ENCODE peak calls at places on chromosomes 4 and X, in eight cellular contexts. T is transverse colon, V is ovary, B is A549, Q is heart right ventricle, X is GM23338, H is fibroblast of lung, K is pancreas. C is an unnamed sample. For H3K4me1, the result is how much of the 10 kb centered on the place peaks cover.

GRCh38 chr4:173270312-173271027 is 63.7 kb downstream of the HMGB2 start:
- DNase-seq in T (no peak), V (no peak), B (no peak), Q (no peak), X (no peak), H (peak), K (no peak), C (no peak)

GRCh38 chr4:64756016-64756415 is 346.8 kb upstream of the TECRL start:
- DNase-seq in T (no peak), V (no peak), B (no peak), Q (no peak), X (no peak), H (peak), K (no peak), C (no peak)

GRCh38 chrX:22748093-22748999 is 251.4 kb upstream of the DDX53 start:
- DNase-seq in T (peak), V (no peak), B (peak), Q (peak), X (peak), H (peak), K (no peak), C (peak)

GRCh38 chr4:150578745-150579470 is 3.0 kb upstream of the MAB21L2 start:
- DNase-seq in T (no peak), V (no peak), B (no peak), Q (no peak), X (peak), H (peak), K (no peak), C (no peak)

GRCh38 chr4:132003593-132003992 is 1145.5 kb upstream of the PCDH10 start:
- DNase-seq in T (no peak), V (no peak), B (no peak), Q (no peak), X (no peak), H (no peak), K (no peak), C (no peak)

GRCh38 chr4:184568770-184569169 is 80.5 kb downstream of the CASP3 start:
- DNase-seq in T (no peak), V (no peak), B (no peak), Q (no peak), X (no peak), H (no peak), K (no peak), C (no peak)

GRCh38 chr4:40685300-40685699 is 55.6 kb upstream of the RBM47 start:
- DNase-seq in T (no peak), V (no peak), B (peak), Q (no peak), X (no peak), H (peak), K (no peak), C (no peak)

GRCh38 chr4:15778742-15779231 is 659 bp downstream of the CD38 start:
- DNase-seq in T (peak), V (peak), B (peak), Q (peak), X (peak), H (peak), K (no peak), C (no peak)

GRCh38 chr4:78534286-78534955 is 17.1 kb upstream of the ANXA3 start:
- DNase-seq in T (no peak), V (no peak), B (no peak), Q (no peak), X (no peak), H (peak), K (no peak), C (no peak)

GRCh38 chrX:107741318-107741813 is 34.2 kb downstream of the TSC22D3 start:
- DNase-seq in T (no peak), V (no peak), B (no peak), Q (no peak), X (no peak), H (no peak), K (peak), C (no peak)
- H3K27ac ChIP-seq in T (peak), V (peak), B (peak), Q (peak), X (no peak), H (no peak), K (peak), C (peak)

GRCh38 chr4:113582737-113583136 is 178.8 kb downstream of the CAMK2D start:
- DNase-seq in T (no peak), V (no peak), B (no peak), Q (peak), X (no peak), H (no peak), K (no peak), C (no peak)

GRCh38 chr4:113587156-113587555 is 174.4 kb downstream of the CAMK2D start:
- DNase-seq in T (no peak), V (no peak), B (no peak), Q (no peak), X (no peak), H (no peak), K (no peak), C (no peak)

GRCh38 chr4:113587640-113588275 is 173.8 kb downstream of the CAMK2D start:
- DNase-seq in T (no peak), V (no peak), B (no peak), Q (no peak), X (no peak), H (no peak), K (no peak), C (no peak)

GRCh38 chr4:113586072-113586471 is 175.5 kb downstream of the CAMK2D start:
- DNase-seq in T (no peak), V (no peak), B (no peak), Q (no peak), X (no peak), H (no peak), K (no peak), C (no peak)

DNA sequence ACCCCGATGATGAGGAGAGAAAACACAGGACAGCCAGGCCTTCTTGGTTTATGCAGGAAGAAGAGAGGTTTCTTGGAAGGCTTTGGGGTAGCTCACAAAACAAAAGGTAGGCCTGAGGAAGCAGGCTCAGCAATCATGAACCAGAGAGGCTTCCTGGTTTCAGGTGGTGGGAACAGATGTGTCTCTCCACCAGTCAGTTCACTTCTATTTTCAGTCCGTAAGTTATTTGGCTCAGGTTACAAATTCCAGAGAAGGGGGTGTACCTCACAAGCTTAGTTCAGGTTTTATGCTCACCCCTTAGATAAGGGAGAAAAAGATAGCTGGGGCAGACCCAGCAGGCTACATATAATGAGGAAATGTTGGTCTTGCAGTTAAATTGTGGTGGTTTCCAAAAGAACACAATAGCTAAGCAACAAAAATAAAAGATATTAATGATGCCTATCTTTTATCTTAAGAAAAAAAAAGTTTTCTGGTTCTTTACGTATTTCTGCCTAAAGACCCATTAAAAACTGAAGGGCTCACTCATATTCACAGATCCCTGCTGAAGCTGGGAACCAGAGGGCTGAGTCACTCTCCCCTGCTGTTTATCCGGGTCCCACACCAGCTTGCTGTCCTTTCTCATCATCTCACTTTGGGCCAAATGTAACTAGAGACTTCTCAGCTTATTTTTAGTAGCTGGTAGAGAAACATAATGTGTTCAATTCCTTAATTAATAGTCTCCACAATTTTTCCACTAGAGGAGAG is 177.0 kb downstream of the CAMK2D start:
- DNase-seq in T (no peak), V (no peak), B (peak), Q (no peak), X (peak), H (peak), K (no peak), C (no peak)
- H3K4me1 ChIP-seq in T (under half), V (under half), B (under half), Q (half or more), X (under half), H (under half), K (under half), C (under half)

GRCh38 chr4:140000232-140000631 is 153.8 kb downstream of the MAML3 start:
- DNase-seq in T (no peak), V (no peak), B (no peak), Q (no peak), X (no peak), H (no peak), K (no peak), C (no peak)

GRCh38 chr4:140005699-140006098 is 148.3 kb downstream of the MAML3 start:
- DNase-seq in T (no peak), V (no peak), B (no peak), Q (no peak), X (no peak), H (no peak), K (no peak), C (no peak)

GRCh38 chr4:140004580-140005314 is 149.2 kb downstream of the MAML3 start:
- DNase-seq in T (no peak), V (peak), B (no peak), Q (peak), X (peak), H (peak), K (peak), C (peak)

GRCh38 chr4:140003851-140004579 is 150.0 kb downstream of the MAML3 start:
- DNase-seq in T (no peak), V (no peak), B (no peak), Q (no peak), X (no peak), H (no peak), K (no peak), C (no peak)
- H3K27ac ChIP-seq in T (no peak), V (no peak), B (no peak), Q (peak), X (no peak), H (no peak), K (peak), C (peak)

GRCh38 chrX:55640854-55641253 is 17.7 kb downstream of the FOXR2 start:
- DNase-seq in T (no peak), V (no peak), B (no peak), Q (no peak), X (no peak), H (no peak), K (no peak), C (peak)

GRCh38 chrX:55636109-55636508 is 12.9 kb downstream of the FOXR2 start:
- DNase-seq in T (no peak), V (no peak), B (no peak), Q (no peak), X (no peak), H (no peak), K (no peak), C (no peak)

GRCh38 chrX:55638933-55639332 is 15.7 kb downstream of the FOXR2 start:
- DNase-seq in T (no peak), V (no peak), B (no peak), Q (no peak), X (no peak), H (no peak), K (no peak), C (no peak)
- H3K4me1 ChIP-seq in T (under half), V (under half), B (under half), Q (under half), X (under half), H (under half), K (under half), C (under half)

C was measured in stomach.